ENCODE peak calls at places on chromosomes 1 and 21, in nine cellular contexts. J, S, L, M, I, X, P, D and U are unnamed samples.

GRCh38 chr1:205270764-205271163 is 43.0 kb downstream of the TMCC2 start:
- DNase-seq in J (no peak), S (no peak), L (no peak), M (no peak), I (no peak), X (no peak), P (no peak), D (peak), U (no peak)

GRCh38 chr1:245475116-245475515 is 320.3 kb downstream of the KIF26B start:
- DNase-seq in J (no peak), S (no peak), L (no peak), M (no peak), I (no peak), X (no peak), P (no peak), D (no peak), U (no peak)

GRCh38 chr1:39205102-39205780 is 746 bp downstream of the MACF1 start:
- DNase-seq in J (no peak), S (no peak), L (peak), M (peak), I (no peak), X (no peak), P (peak), D (peak), U (peak)

GRCh38 chr21:32200029-32200428 is 78.8 kb downstream of the MIS18A start:
- DNase-seq in J (no peak), S (no peak), L (no peak), M (no peak), I (no peak), X (no peak), P (no peak), D (no peak), U (no peak)

GRCh38 chr1:97745912-97746311 is 174.9 kb downstream of the DPYD start:
- DNase-seq in J (no peak), S (no peak), L (no peak), M (no peak), I (no peak), X (no peak), P (no peak), D (no peak), U (no peak)

GRCh38 chr1:67675800-67676199 is 9.2 kb upstream of the GADD45A start:
- DNase-seq in J (peak), S (no peak), L (no peak), M (no peak), I (no peak), X (no peak), P (no peak), D (no peak), U (no peak)

GRCh38 chr1:198725090-198725489 is 86.2 kb downstream of the PTPRC start:
- DNase-seq in J (no peak), S (no peak), L (no peak), M (no peak), I (no peak), X (no peak), P (no peak), D (no peak), U (no peak)

GRCh38 chr21:41957991-41958766 is 4.4 kb upstream of the C2CD2 start:
- DNase-seq in J (peak), S (peak), L (no peak), M (no peak), I (no peak), X (peak), P (no peak), D (peak), U (no peak)

GRCh38 chr1:218865591-218865990 is 308.1 kb upstream of the LYPLAL1 start:
- DNase-seq in J (no peak), S (no peak), L (no peak), M (no peak), I (no peak), X (no peak), P (no peak), D (no peak), U (no peak)

GRCh38 chr1:57033222-57034019 is 67.6 kb upstream of the C8B start:
- DNase-seq in J (no peak), S (no peak), L (no peak), M (no peak), I (no peak), X (no peak), P (no peak), D (no peak), U (peak)

GRCh38 chr1:118918940-118919259 is 69.2 kb downstream of the TBX15 start:
- DNase-seq in J (no peak), S (no peak), L (no peak), M (no peak), I (no peak), X (no peak), P (no peak), D (no peak), U (no peak)

GRCh38 chr21:30831194-30831765 is 1.7 kb upstream of the KRTAP7-1 start:
- DNase-seq in J (no peak), S (no peak), L (peak), M (no peak), I (peak), X (no peak), P (peak), D (no peak), U (peak)

GRCh38 chr1:173191011-173191410 is 16.1 kb downstream of the TNFSF4 start:
- DNase-seq in J (no peak), S (no peak), L (no peak), M (no peak), I (no peak), X (no peak), P (no peak), D (no peak), U (no peak)

GRCh38 chr1:56872597-56872996 is 18.0 kb downstream of the C8A start:
- DNase-seq in J (no peak), S (no peak), L (no peak), M (no peak), I (no peak), X (no peak), P (no peak), D (no peak), U (no peak)

GRCh38 chr1:211828584-211829342 is 1.8 kb downstream of the LPGAT1 start:
- DNase-seq in J (no peak), S (no peak), L (no peak), M (no peak), I (no peak), X (peak), P (no peak), D (no peak), U (no peak)

GRCh38 chr1:65020774-65021173 is 54.4 kb upstream of the JAK1 start:
- DNase-seq in J (no peak), S (no peak), L (no peak), M (no peak), I (no peak), X (no peak), P (no peak), D (no peak), U (no peak)

GRCh38 chr1:200610846-200611245 is 9.7 kb downstream of the KIF14 start:
- DNase-seq in J (peak), S (no peak), L (no peak), M (no peak), I (no peak), X (no peak), P (no peak), D (no peak), U (no peak)

GRCh38 chr1:205775717-205776056 is 405 bp upstream of the RAB29 start:
- DNase-seq in J (no peak), S (no peak), L (no peak), M (no peak), I (no peak), X (no peak), P (no peak), D (peak), U (no peak)

GRCh38 chr1:222399197-222399596 is 148.7 kb downstream of the HHIPL2 start:
- DNase-seq in J (no peak), S (no peak), L (no peak), M (no peak), I (no peak), X (no peak), P (no peak), D (no peak), U (no peak)

GRCh38 chr1:171563675-171564074 is 58.4 kb upstream of the MYOCOS start:
- DNase-seq in J (no peak), S (no peak), L (no peak), M (no peak), I (no peak), X (no peak), P (no peak), D (no peak), U (no peak)

GRCh38 chr1:145917595-145917994 is 922 bp downstream of the PEX11B start:
- DNase-seq in J (no peak), S (no peak), L (no peak), M (no peak), I (no peak), X (no peak), P (no peak), D (no peak), U (no peak)

GRCh38 chr1:84272401-84272800 is 29.1 kb upstream of the SAMD13 start:
- DNase-seq in J (no peak), S (no peak), L (no peak), M (no peak), I (peak), X (peak), P (no peak), D (peak), U (no peak)

GRCh38 chr1:43235040-43235439 is 34.7 kb upstream of the TMEM125 start:
- DNase-seq in J (no peak), S (no peak), L (no peak), M (no peak), I (no peak), X (no peak), P (no peak), D (no peak), U (no peak)

GRCh38 chr21:14403681-14404318 is 20.9 kb upstream of the HSPA13 start:
- DNase-seq in J (no peak), S (no peak), L (peak), M (no peak), I (no peak), X (peak), P (peak), D (peak), U (no peak)